ENCODE peak calls at places on chromosome 22, in six cellular contexts. U is thoracic aorta, R is SK-N-DZ, L is pancreas, V is activated T-cell treated with anti-CD3 and anti-CD28 coated beads for 24 hours, A is NCI-H69. D is an unnamed sample.

GRCh38 chr22:37843746-37844089 is 416 bp downstream of the ANKRD54 start:
- DNase-seq in U (no peak), A (peak), V (peak), R (no peak), L (peak), D (peak)

GRCh38 chr22:31104869-31105268 is 2.5 kb downstream of the SELENOM start:
- DNase-seq in V (no peak), L (no peak), U (no peak), R (no peak), A (no peak), D (peak)

GRCh38 chr22:37044634-37045625 is 6.6 kb upstream of the KCTD17 start:
- DNase-seq in R (no peak), L (no peak), A (no peak), U (no peak), V (no peak), D (no peak)

GRCh38 chr22:38230108-38230825 is 28.5 kb downstream of the MAFF start:
- DNase-seq in V (no peak), A (peak), L (no peak), U (no peak), R (no peak), D (no peak)

GRCh38 chr22:36056980-36057379 is 28.4 kb upstream of the RBFOX2 start:
- DNase-seq in V (no peak), R (no peak), A (no peak), U (no peak), L (no peak), D (no peak)

GRCh38 chr22:20015971-20016733 is 471 bp downstream of the ARVCF start:
- DNase-seq in V (no peak), A (peak), U (no peak), R (no peak), L (peak), D (peak)

GRCh38 chr22:37174964-37175363 is 13.1 kb downstream of the C1QTNF6 start:
- DNase-seq in A (no peak), V (no peak), U (no peak), R (no peak), L (peak), D (no peak)

GRCh38 chr22:49566693-49567092 is 261.0 kb downstream of the BRD1 start:
- DNase-seq in A (no peak), L (no peak), U (no peak), R (no peak), V (no peak), D (no peak)

GRCh38 chr22:46726066-46726985 is 11.7 kb downstream of the CERK start:
- DNase-seq in U (no peak), L (no peak), A (peak), V (no peak), R (no peak), D (no peak)

GRCh38 chr22:49303061-49303735 is 524.5 kb downstream of the BRD1 start:
- DNase-seq in V (no peak), U (no peak), L (no peak), A (peak), R (no peak), D (no peak)

GRCh38 chr22:48459259-48459658 is 1368.4 kb downstream of the BRD1 start:
- DNase-seq in L (no peak), V (no peak), A (no peak), U (no peak), R (no peak), D (no peak)

D was measured in ovary.